ENCODE peak calls at places on chromosome 5, in six cellular contexts. A is body of pancreas; N is uterus; L is CD4-positive, CD25-positive, alpha-beta regulatory T cell; G is right cardiac atrium; O is adrenal gland. Y is an unnamed sample. For H3K9me3, the result is how much of the 10 kb centered on the place peaks cover.

GRCh38 chr5:124737651-124738050 is 8.8 kb downstream of the ZNF608 start:
- DNase-seq in A (no peak), N (no peak), L (no peak), G (no peak), O (no peak), Y (no peak)

GRCh38 chr5:132775439-132776076 is 1.5 kb downstream of the SEPTIN8 start:
- DNase-seq in A (peak), N (no peak), L (no peak), G (no peak), O (no peak), Y (no peak)

GRCh38 chr5:112355058-112355685 is 63.9 kb downstream of the EPB41L4A start:
- DNase-seq in A (no peak), N (no peak), L (no peak), G (no peak), O (no peak), Y (no peak)

GRCh38 chr5:53479656-53480473 is 564 bp upstream of the FST start:
- DNase-seq in A (peak), N (peak), L (no peak), G (peak), O (peak), Y (peak)

GRCh38 chr5:40834391-40834848 is 602 bp downstream of the RPL37 start:
- DNase-seq in A (peak), N (no peak), L (peak), G (no peak), O (peak), Y (no peak)

GRCh38 chr5:671459-672328 is 21.5 kb downstream of the TPPP start:
- DNase-seq in A (peak), N (peak), L (peak), G (peak), O (peak), Y (peak)

GRCh38 chr5:65072836-65073620 is 304.3 kb downstream of the CWC27 start:
- DNase-seq in A (no peak), N (peak), L (no peak), G (no peak), O (no peak), Y (no peak)

GRCh38 chr5:169648725-169649124 is 11.7 kb downstream of the DOCK2 start:
- DNase-seq in A (peak), N (no peak), L (no peak), G (peak), O (no peak), Y (no peak)

GRCh38 chr5:142079243-142079642 is 29.3 kb upstream of the NDFIP1 start:
- DNase-seq in A (no peak), N (no peak), L (no peak), G (no peak), O (no peak), Y (no peak)

GRCh38 chr5:102762095-102762534 is 7.0 kb downstream of the PAM start:
- DNase-seq in A (no peak), N (no peak), L (no peak), G (no peak), O (no peak), Y (no peak)

GRCh38 chr5:93915142-93915553 is 173.7 kb upstream of the POU5F2 start:
- DNase-seq in A (no peak), N (no peak), L (no peak), G (no peak), O (no peak), Y (no peak)

GRCh38 chr5:343461-344401 is 22.2 kb downstream of the AHRR start:
- DNase-seq in A (peak), N (no peak), L (no peak), G (peak), O (peak), Y (no peak)

GRCh38 chr5:149424371-149425315 is 45.6 kb upstream of the IL17B start:
- DNase-seq in A (no peak), N (no peak), L (no peak), G (peak), O (no peak), Y (no peak)

GRCh38 chr5:317086-317811 is 4.3 kb upstream of the AHRR start:
- DNase-seq in A (no peak), N (no peak), L (no peak), G (no peak), O (no peak), Y (no peak)

GRCh38 chr5:132836852-132837251 is 6.4 kb upstream of the SHROOM1 start:
- DNase-seq in A (no peak), N (no peak), L (no peak), G (no peak), O (no peak), Y (no peak)

GRCh38 chr5:170434953-170435605 is 45.9 kb upstream of the KCNMB1 start:
- DNase-seq in A (peak), N (peak), L (peak), G (peak), O (peak), Y (peak)

GRCh38 chr5:168365581-168366081 is 74.2 kb downstream of the WWC1 start:
- DNase-seq in A (peak), N (no peak), L (no peak), G (peak), O (no peak), Y (no peak)

GRCh38 chr5:33788922-33789321 is 102.9 kb downstream of the ADAMTS12 start:
- DNase-seq in A (no peak), N (no peak), L (no peak), G (no peak), O (no peak), Y (no peak)

GRCh38 chr5:10539685-10539998 is 24.2 kb upstream of the ANKRD33B start:
- DNase-seq in A (no peak), N (no peak), L (no peak), G (no peak), O (no peak), Y (no peak)

GRCh38 chr5:6788956-6789649 is 75.9 kb downstream of the TENT4A start:
- DNase-seq in A (no peak), N (no peak), L (no peak), G (no peak), O (no peak), Y (no peak)

GRCh38 chr5:110058175-110058574 is 368.4 kb downstream of the MAN2A1 start:
- DNase-seq in A (peak), N (no peak), L (no peak), G (no peak), O (peak), Y (no peak)

GRCh38 chr5:120251898-120252297 is 212.2 kb upstream of the PRR16 start:
- DNase-seq in A (no peak), N (no peak), L (no peak), G (no peak), O (no peak), Y (no peak)

GRCh38 chr5:142618125-142618524 is 67.8 kb downstream of the FGF1 start:
- DNase-seq in A (no peak), N (no peak), L (no peak), G (no peak), O (no peak), Y (no peak)

GRCh38 chr5:131211669-131212068 is 40.9 kb downstream of the LYRM7 start:
- DNase-seq in A (no peak), N (no peak), L (no peak), G (no peak), O (no peak), Y (no peak)

GRCh38 chr5:96339862-96340261 is 93.2 kb downstream of the PCSK1 start:
- DNase-seq in A (no peak), N (no peak), L (no peak), G (no peak), O (no peak), Y (no peak)

GRCh38 chr5:81752644-81752963 is 1.7 kb upstream of the SSBP2 start:
- DNase-seq in A (no peak), N (no peak), L (no peak), G (no peak), O (no peak), Y (no peak)
- H3K4me3 ChIP-seq in A (no peak), N (no peak), L (peak), G (no peak), O (no peak), Y (no peak)

DNA sequence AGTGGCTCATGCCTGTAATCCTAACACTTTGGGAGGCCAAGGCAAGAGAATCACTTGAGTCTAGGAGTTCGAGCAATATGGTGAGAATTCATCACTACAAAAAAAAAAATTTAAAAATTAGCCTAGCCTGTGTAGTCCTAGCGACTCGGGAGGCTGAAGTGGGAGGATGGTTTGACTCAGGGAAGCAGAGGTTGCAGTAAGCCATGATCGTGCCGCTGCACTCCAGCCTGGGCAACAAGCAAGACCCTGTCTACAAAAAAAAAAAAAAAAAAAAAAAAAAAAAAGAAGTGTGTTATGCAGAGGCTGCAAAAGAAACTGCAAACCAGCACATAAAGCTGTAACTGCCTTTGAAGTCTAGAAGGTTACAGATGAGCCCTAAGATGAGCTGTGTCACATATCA is 116.9 kb upstream of the SLC1A3 start:
- DNase-seq in A (no peak), N (no peak), L (no peak), G (no peak), O (no peak), Y (no peak)
- H3K9me3 ChIP-seq in A (under half), N (under half), L (under half), G (under half), O (under half), Y (under half)

GRCh38 chr5:78827725-78828124 is 157.4 kb downstream of the ARSB start:
- DNase-seq in A (no peak), N (no peak), L (no peak), G (no peak), O (no peak), Y (no peak)
- H3K4me3 ChIP-seq in A (no peak), N (no peak), L (no peak), G (no peak), O (no peak), Y (no peak)

DNA sequence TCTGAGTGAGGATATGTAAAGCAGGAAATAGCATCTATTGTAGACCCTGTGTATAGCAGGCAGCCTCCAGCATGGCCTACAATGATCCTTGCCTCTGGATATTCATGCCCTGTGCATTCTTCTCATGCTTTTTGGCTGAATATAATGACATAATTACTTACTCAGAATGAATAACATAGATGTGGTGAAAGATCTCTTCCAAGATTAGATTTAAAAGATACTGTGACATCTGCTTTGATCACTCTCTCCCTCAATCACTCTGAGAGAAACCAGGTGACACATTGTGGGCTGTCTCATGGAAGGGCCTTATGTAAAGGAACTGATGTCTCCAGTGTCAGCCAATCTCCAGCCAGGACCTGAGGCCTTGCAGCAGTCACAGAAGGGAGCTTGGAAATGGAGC is 376.7 kb downstream of the DNAH5 start:
- DNase-seq in A (no peak), N (no peak), L (no peak), G (no peak), O (no peak), Y (no peak)
- H3K9me3 ChIP-seq in A (under half), N (under half), L (under half), G (under half), O (under half), Y (under half)

DNA sequence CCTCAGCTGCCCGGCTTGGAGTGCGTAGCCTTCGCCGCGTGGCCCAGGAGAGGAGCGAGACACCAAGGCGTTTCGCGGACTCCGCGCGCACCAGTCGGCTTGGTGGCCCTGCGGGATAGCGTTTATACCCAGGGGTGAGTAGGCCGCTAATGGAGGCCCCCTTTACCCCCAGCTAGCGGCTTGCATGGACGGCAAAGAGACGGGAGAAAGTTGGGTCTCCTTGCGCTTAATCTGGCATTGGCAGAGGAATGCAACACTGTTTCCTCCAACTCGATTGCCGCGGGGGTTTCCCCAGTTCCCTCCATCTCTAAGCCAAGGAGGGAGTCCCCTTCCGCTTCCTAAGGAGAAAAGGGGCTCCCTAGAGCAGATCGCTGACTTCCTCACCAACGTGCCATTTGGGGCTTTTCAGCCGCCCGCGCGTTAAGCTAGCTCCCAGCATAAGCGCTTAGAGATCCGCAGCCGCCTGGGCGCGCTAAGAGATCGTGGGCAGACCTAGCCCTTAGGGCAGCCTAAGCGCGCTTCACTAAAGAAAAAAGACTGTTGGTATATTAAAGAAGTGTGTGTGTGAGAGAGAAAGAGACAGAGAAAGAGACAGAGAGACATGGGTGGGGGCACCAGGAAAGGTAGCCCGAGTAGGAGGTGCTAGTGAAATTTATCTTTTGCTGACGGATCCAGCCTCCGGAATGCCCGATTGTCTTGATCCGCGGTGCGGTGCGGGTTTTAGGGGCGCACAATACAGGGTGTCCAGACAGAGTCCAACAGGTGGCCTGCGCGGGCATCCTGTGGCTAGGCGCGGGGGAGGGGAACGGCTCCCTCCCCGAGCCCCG is 597.9 kb upstream of the SGCD start:
- DNase-seq in A (no peak), N (no peak), L (no peak), G (peak), O (no peak), Y (no peak)
- H3K4me3 ChIP-seq in A (no peak), N (peak), L (no peak), G (peak), O (no peak), Y (peak)

GRCh38 chr5:45205403-45205961 is 396.7 kb downstream of the MRPS30 start:
- DNase-seq in A (no peak), N (no peak), L (no peak), G (no peak), O (no peak), Y (no peak)
- H3K9me3 ChIP-seq in A (under half), N (under half), L (under half), G (under half), O (under half), Y (under half)

DNA sequence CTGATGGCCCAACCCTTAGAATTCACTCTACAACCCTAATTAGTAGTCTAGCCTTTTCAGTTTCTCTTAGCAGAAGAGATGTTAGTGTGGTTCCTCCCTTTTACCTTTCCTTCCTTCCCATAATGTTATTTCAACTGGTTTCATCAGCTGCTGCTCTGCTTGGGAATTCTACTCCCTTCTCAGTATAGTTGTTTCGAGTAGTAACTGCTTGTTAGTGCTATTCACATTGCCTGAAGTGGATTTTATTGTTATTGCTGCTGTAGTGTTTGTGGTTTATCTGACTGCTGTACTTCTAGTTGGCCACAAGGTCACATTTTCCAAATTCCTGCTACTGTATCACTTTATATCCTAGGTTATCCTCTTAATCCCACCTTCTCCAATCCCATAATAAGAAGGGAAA is 29.7 kb downstream of the SMIM15 start:
- DNase-seq in A (no peak), N (no peak), L (no peak), G (no peak), O (no peak), Y (no peak)
- H3K4me3 ChIP-seq in A (no peak), N (no peak), L (no peak), G (no peak), O (no peak), Y (no peak)